ENCODE peak calls at places on chromosomes 5 and 9, in ten cellular contexts. L is IMR-90; F is osteoblast; J is tibial artery; V is CD4-positive, alpha-beta T cell; B is WERI-Rb-1; I is BJ; Z is lower lobe of right lung; D is mammary epithelial cell; M is body of pancreas. P is an unnamed sample. For H3K27me3, the result is how much of the 10 kb centered on the place peaks cover.

GRCh38 chr5:31427013-31427783 is 104.7 kb downstream of the DROSHA start:
- DNase-seq in F (no peak), V (no peak), I (no peak), Z (no peak), J (no peak), L (no peak), B (peak), D (no peak), M (no peak), P (no peak)

GRCh38 chr5:169374761-169375160 is 73.8 kb upstream of the SLIT3 start:
- DNase-seq in M (no peak), I (no peak), V (no peak), L (no peak), D (peak), F (no peak), Z (no peak), B (no peak), J (no peak), P (peak)

GRCh38 chr9:97237951-97238851 is 69.3 kb upstream of the CCDC180 start:
- DNase-seq in L (peak), V (peak), I (peak), B (peak), Z (peak), D (peak), M (peak), F (peak), J (peak), P (peak)

GRCh38 chr5:176535101-176535654 is 2.0 kb downstream of the RNF44 start:
- DNase-seq in B (no peak), J (no peak), L (peak), M (no peak), D (no peak), F (peak), Z (peak), I (no peak), V (no peak), P (no peak)

GRCh38 chr5:160486573-160486972 is 64.9 kb downstream of the PTTG1 start:
- DNase-seq in L (no peak), M (no peak), J (no peak), I (no peak), Z (no peak), V (no peak), D (no peak), F (no peak), B (no peak), P (no peak)

GRCh38 chr9:76534031-76534430 is 75.0 kb downstream of the GCNT1 start:
- DNase-seq in J (no peak), M (no peak), F (peak), D (no peak), Z (no peak), L (peak), B (no peak), V (no peak), I (no peak), P (no peak)

GRCh38 chr5:95029569-95030366 is 255.1 kb downstream of the MCTP1 start:
- DNase-seq in J (no peak), I (no peak), D (peak), Z (no peak), F (no peak), L (no peak), V (no peak), B (no peak), M (no peak), P (no peak)

GRCh38 chr9:21709464-21710058 is 92.9 kb upstream of the MTAP start:
- DNase-seq in M (peak), B (peak), V (peak), L (peak), Z (no peak), F (no peak), J (no peak), I (no peak), D (peak), P (peak)

GRCh38 chr5:134043793-134044525 is 39.2 kb upstream of the VDAC1 start:
- DNase-seq in V (no peak), D (no peak), F (no peak), Z (no peak), J (no peak), L (no peak), M (no peak), B (no peak), I (no peak), P (no peak)

GRCh38 chr9:2281031-2281802 is 266.1 kb downstream of the SMARCA2 start:
- DNase-seq in D (peak), I (no peak), J (no peak), L (peak), F (no peak), V (no peak), Z (no peak), M (no peak), B (no peak), P (peak)

GRCh38 chr5:145178667-145179523 is 656.2 kb downstream of the PRELID2 start:
- DNase-seq in L (no peak), D (peak), F (peak), Z (no peak), I (no peak), B (no peak), V (no peak), J (no peak), M (no peak), P (no peak)

GRCh38 chr5:135242021-135242480 is 157.0 kb downstream of the MACROH2A1 start:
- DNase-seq in F (peak), D (peak), Z (peak), B (peak), J (peak), I (no peak), V (no peak), L (peak), M (no peak), P (no peak)

GRCh38 chr5:131466171-131466766 is 168.8 kb downstream of the RAPGEF6 start:
- DNase-seq in B (no peak), F (peak), Z (no peak), V (no peak), I (peak), L (peak), J (no peak), M (no peak), D (peak), P (peak)

GRCh38 chr5:144207875-144208444 is 37.3 kb downstream of the KCTD16 start:
- DNase-seq in F (no peak), I (no peak), L (no peak), B (no peak), Z (no peak), V (no peak), D (no peak), M (no peak), J (no peak), P (no peak)

GRCh38 chr5:93596676-93597441 is 13.8 kb downstream of the NR2F1 start:
- DNase-seq in L (no peak), D (peak), B (no peak), M (no peak), I (no peak), V (no peak), F (no peak), Z (peak), J (no peak), P (no peak)

GRCh38 chr5:7815757-7816534 is 35.0 kb downstream of the CFAP90 start:
- DNase-seq in D (peak), I (no peak), J (peak), M (peak), Z (peak), F (peak), L (peak), B (peak), V (peak), P (peak)

GRCh38 chr9:129898205-129898604 is 62.9 kb downstream of the USP20 start:
- DNase-seq in F (no peak), M (no peak), B (no peak), I (no peak), Z (no peak), L (no peak), V (no peak), D (no peak), J (no peak), P (no peak)

GRCh38 chr5:180806351-180807011 is 3.9 kb upstream of the MGAT1 start:
- DNase-seq in V (no peak), F (peak), J (peak), Z (no peak), L (no peak), I (no peak), D (no peak), M (no peak), B (no peak), P (no peak)

GRCh38 chr9:2623046-2623865 is 1.7 kb downstream of the VLDLR start:
- DNase-seq in I (no peak), Z (peak), B (peak), M (peak), J (peak), F (no peak), L (peak), V (no peak), D (peak), P (no peak)

GRCh38 chr5:65769539-65769938 is 47.5 kb downstream of the NLN start:
- DNase-seq in V (no peak), F (peak), J (no peak), B (no peak), I (peak), M (no peak), Z (no peak), D (peak), L (peak), P (peak)

GRCh38 chr9:72974501-72974900 is 21.6 kb upstream of the ALDH1A1 start:
- DNase-seq in B (no peak), I (no peak), L (no peak), J (no peak), D (no peak), Z (no peak), F (no peak), V (no peak), M (no peak), P (no peak)

GRCh38 chr9:33329117-33329563 is 38.8 kb downstream of the NFX1 start:
- DNase-seq in V (no peak), I (peak), J (peak), L (peak), Z (no peak), D (peak), B (no peak), M (peak), F (peak), P (peak)

GRCh38 chr9:116361558-116361957 is 208.0 kb downstream of the PAPPA start:
- DNase-seq in B (peak), D (no peak), J (no peak), M (no peak), L (no peak), V (no peak), I (no peak), F (no peak), Z (no peak), P (no peak)

GRCh38 chr5:109682383-109682782 is 7.3 kb upstream of the MAN2A1 start:
- DNase-seq in I (no peak), J (no peak), D (peak), M (no peak), V (no peak), B (no peak), F (no peak), Z (no peak), L (peak), P (no peak)

GRCh38 chr9:30058463-30058862 is 2326.0 kb upstream of the ACO1 start:
- DNase-seq in D (no peak), B (no peak), M (no peak), I (no peak), J (no peak), Z (no peak), F (no peak), L (no peak), V (no peak), P (no peak)

GRCh38 chr9:114299286-114300152 is 23.4 kb upstream of the ORM1 start:
- DNase-seq in B (no peak), J (peak), Z (peak), L (no peak), M (no peak), D (no peak), F (no peak), I (no peak), V (no peak), P (no peak)

GRCh38 chr9:132410642-132411041 is 631 bp downstream of the CFAP77 start:
- DNase-seq in D (no peak), F (no peak), I (no peak), B (no peak), V (no peak), J (no peak), M (no peak), L (no peak), Z (no peak), P (no peak)

GRCh38 chr5:179311581-179311980 is 33.7 kb downstream of the ADAMTS2 start:
- DNase-seq in F (peak), D (no peak), V (no peak), Z (no peak), M (no peak), I (no peak), L (no peak), J (peak), B (no peak), P (no peak)

GRCh38 chr9:21616082-21616778 is 134.1 kb upstream of the IFNE start:
- DNase-seq in I (peak), Z (no peak), F (peak), L (peak), J (no peak), M (no peak), B (no peak), D (peak), V (no peak), P (peak)

GRCh38 chr5:95631265-95631957 is 11.5 kb downstream of the GPR150 start:
- DNase-seq in B (no peak), D (peak), Z (no peak), J (no peak), L (peak), F (peak), I (peak), M (no peak), V (no peak), P (peak)

GRCh38 chr9:132948482-132949050 is 4.2 kb upstream of the TSC1 start:
- DNase-seq in V (no peak), L (no peak), Z (no peak), B (peak), J (no peak), D (no peak), M (no peak), I (no peak), F (no peak), P (no peak)

GRCh38 chr9:21317956-21318923 is 13.1 kb upstream of the IFNA5 start:
- DNase-seq in D (peak), I (no peak), J (no peak), F (no peak), V (peak), M (peak), Z (no peak), B (peak), L (peak), P (peak)

GRCh38 chr9:4167040-4167671 is 132.7 kb downstream of the GLIS3 start:
- DNase-seq in J (no peak), L (peak), B (no peak), D (peak), I (no peak), V (no peak), Z (no peak), M (no peak), F (peak), P (peak)

GRCh38 chr9:83034587-83034986 is 28.4 kb downstream of the RASEF start:
- DNase-seq in V (no peak), L (peak), Z (no peak), J (no peak), M (no peak), F (no peak), B (no peak), D (peak), I (no peak), P (peak)

GRCh38 chr9:72614057-72614456 is 92.6 kb downstream of the TMC1 start:
- DNase-seq in F (peak), D (no peak), I (no peak), Z (no peak), B (no peak), L (no peak), V (no peak), M (no peak), J (no peak), P (no peak)

GRCh38 chr5:110865400-110866094 is 126.7 kb downstream of the SLC25A46 start:
- DNase-seq in I (no peak), V (no peak), Z (no peak), M (peak), L (peak), J (no peak), B (peak), D (peak), F (peak), P (peak)
- TF ChIP-seq CTCF in I (peak), V (no peak), Z (peak), M (no peak), L (peak), J (no peak), B (peak), D (peak), F (peak), P (peak)

DNA sequence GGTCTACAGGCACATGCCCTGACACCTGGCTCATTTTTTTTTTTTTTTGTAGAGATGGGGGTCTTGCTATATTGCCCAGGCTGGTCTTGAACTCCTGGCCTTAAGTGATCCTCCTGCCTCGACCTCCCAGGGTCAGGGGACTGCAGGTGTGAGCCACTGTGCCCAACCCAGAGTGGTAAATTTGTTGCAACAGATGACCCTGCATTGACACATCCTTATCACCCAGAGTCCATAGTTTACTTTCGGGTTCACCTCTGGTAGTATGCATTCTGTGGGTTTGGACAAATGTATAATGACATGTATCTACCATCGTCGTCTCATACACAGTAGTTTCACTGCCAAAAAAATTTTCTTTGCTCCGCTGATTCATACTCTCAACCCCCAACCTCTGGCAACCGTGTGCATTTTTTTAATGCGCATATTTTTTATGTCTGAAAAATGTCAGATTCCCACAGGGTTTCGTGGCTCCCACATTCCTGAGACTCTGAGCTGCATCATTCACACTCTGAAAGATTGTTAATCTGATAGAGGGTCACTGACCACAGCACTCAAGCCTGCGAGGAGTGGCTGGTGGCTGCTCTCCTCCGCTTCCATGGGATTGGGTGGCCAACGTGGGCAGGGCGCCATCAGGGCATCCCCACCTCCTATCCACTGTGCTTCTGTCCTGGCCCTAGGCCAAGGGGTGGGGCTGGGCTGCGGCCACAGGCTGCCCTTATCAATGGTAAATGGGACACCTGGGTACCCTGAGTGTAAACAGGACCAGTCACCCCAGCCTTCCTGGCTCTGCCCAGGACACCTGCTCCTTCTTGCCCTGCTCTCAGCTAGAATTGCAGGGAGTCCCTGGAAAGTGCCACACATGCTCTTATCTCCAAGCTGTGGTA is 9.6 kb downstream of the NDST1 start:
- DNase-seq in J (no peak), Z (peak), L (peak), I (peak), V (no peak), D (peak), B (no peak), M (peak), F (peak), P (peak)
- H3K27me3 ChIP-seq in J (under half), Z (under half), L (under half), I (under half), V (under half), D (under half), B (under half), M (under half), F (under half), P (under half)

GRCh38 chr9:98861881-98862501 is 54.5 kb downstream of the GALNT12 start:
- DNase-seq in I (peak), B (peak), D (peak), V (no peak), Z (no peak), J (peak), M (peak), L (peak), F (no peak), P (peak)

GRCh38 chr9:98859941-98860340 is 52.5 kb downstream of the GALNT12 start:
- DNase-seq in B (no peak), F (no peak), D (no peak), Z (no peak), L (no peak), V (no peak), I (no peak), M (no peak), J (no peak), P (no peak)

GRCh38 chr9:98864257-98865180 is 57.0 kb downstream of the GALNT12 start:
- DNase-seq in M (peak), V (no peak), F (no peak), L (peak), D (no peak), Z (no peak), I (peak), B (no peak), J (no peak), P (no peak)

GRCh38 chr9:98862936-98863335 is 55.5 kb downstream of the GALNT12 start:
- DNase-seq in V (no peak), F (no peak), Z (no peak), B (no peak), J (no peak), L (no peak), D (no peak), M (no peak), I (no peak), P (no peak)

GRCh38 chr9:98860871-98861293 is 53.4 kb downstream of the GALNT12 start:
- DNase-seq in D (peak), Z (no peak), B (peak), V (no peak), J (peak), L (peak), I (peak), M (peak), F (peak), P (peak)
- TF ChIP-seq CTCF in D (peak), Z (peak), B (peak), V (no peak), J (peak), L (peak), I (peak), M (peak), F (peak), P (peak)

DNA sequence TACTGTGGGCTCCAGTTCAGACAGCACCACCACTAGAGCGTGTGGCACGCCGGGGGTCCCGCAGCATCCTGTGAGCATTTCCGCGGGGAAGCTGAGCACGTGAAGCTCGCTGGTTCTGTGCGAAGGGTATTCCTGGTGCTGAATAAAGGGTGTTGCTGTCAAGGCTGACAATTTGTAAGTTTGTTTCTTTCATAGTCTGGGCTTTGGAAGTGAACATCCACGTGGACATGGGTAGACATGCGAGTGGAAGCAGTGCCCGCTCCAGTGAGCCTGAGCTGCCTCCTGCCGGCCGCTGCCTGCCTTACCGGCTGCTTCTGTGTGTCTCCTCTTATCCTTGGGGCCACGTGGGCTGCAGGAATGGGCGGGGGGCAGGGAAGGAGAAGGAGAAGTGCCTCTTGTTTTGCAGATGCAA is 14.7 kb downstream of the NDUFS6 start:
- DNase-seq in D (no peak), I (no peak), B (no peak), F (peak), V (no peak), Z (no peak), J (peak), M (no peak), L (no peak), P (no peak)
- H3K27me3 ChIP-seq in D (under half), I (under half), B (under half), F (under half), V (under half), Z (under half), J (under half), M (under half), L (under half), P (under half)

P was measured in brain microvascular endothelial cell.